ENCODE peak calls at places on chromosomes 3 and 15, in eight cellular contexts. One of them, this sample, is unnamed.

GRCh38 chr3:30035935-30036567 is 570.4 kb upstream of the TGFBR2 start:
- DNase-seq in keratinocyte: no peak
- DNase-seq in DND-41: no peak
- DNase-seq in neural progenitor cell: no peak
- DNase-seq in IMR-90: no peak
- DNase-seq in mammary epithelial cell: no peak
- DNase-seq in K562: no peak
- DNase-seq in H9: no peak
- DNase-seq in this sample: peak

GRCh38 chr3:37218206-37218605 is 43.8 kb upstream of the LRRFIP2 start:
- DNase-seq in neural progenitor cell: no peak
- DNase-seq in keratinocyte: no peak
- DNase-seq in IMR-90: no peak
- DNase-seq in H9: no peak
- DNase-seq in K562: no peak
- DNase-seq in mammary epithelial cell: no peak
- DNase-seq in DND-41: no peak
- DNase-seq in this sample: no peak

GRCh38 chr3:105905328-105905727 is 36.5 kb upstream of the CBLB start:
- DNase-seq in IMR-90: no peak
- DNase-seq in mammary epithelial cell: no peak
- DNase-seq in DND-41: no peak
- DNase-seq in K562: no peak
- DNase-seq in keratinocyte: no peak
- DNase-seq in neural progenitor cell: no peak
- DNase-seq in H9: no peak
- DNase-seq in this sample: peak

GRCh38 chr3:40971191-40972168 is 227.8 kb upstream of the CTNNB1 start:
- DNase-seq in neural progenitor cell: no peak
- DNase-seq in keratinocyte: no peak
- DNase-seq in mammary epithelial cell: peak
- DNase-seq in IMR-90: peak
- DNase-seq in K562: no peak
- DNase-seq in H9: no peak
- DNase-seq in DND-41: no peak
- DNase-seq in this sample: peak

GRCh38 chr3:4982773-4983738 is 3.8 kb downstream of the BHLHE40 start:
- DNase-seq in DND-41: no peak
- DNase-seq in IMR-90: peak
- DNase-seq in K562: no peak
- DNase-seq in mammary epithelial cell: peak
- DNase-seq in keratinocyte: no peak
- DNase-seq in H9: no peak
- DNase-seq in neural progenitor cell: no peak
- DNase-seq in this sample: no peak

GRCh38 chr3:71402872-71403271 is 180.7 kb downstream of the FOXP1 start:
- DNase-seq in K562: no peak
- DNase-seq in keratinocyte: no peak
- DNase-seq in mammary epithelial cell: no peak
- DNase-seq in H9: no peak
- DNase-seq in IMR-90: no peak
- DNase-seq in DND-41: no peak
- DNase-seq in neural progenitor cell: no peak
- DNase-seq in this sample: no peak

GRCh38 chr3:24550588-24550987 is 55.9 kb upstream of the THRB start:
- DNase-seq in DND-41: no peak
- DNase-seq in keratinocyte: no peak
- DNase-seq in K562: no peak
- DNase-seq in H9: no peak
- DNase-seq in mammary epithelial cell: peak
- DNase-seq in neural progenitor cell: no peak
- DNase-seq in IMR-90: no peak
- DNase-seq in this sample: peak

GRCh38 chr3:108093021-108093420 is 2.2 kb upstream of the CD47 start:
- DNase-seq in K562: no peak
- DNase-seq in mammary epithelial cell: no peak
- DNase-seq in keratinocyte: no peak
- DNase-seq in H9: no peak
- DNase-seq in DND-41: no peak
- DNase-seq in neural progenitor cell: no peak
- DNase-seq in IMR-90: no peak
- DNase-seq in this sample: no peak

GRCh38 chr15:77024273-77025065 is 29.5 kb downstream of the PSTPIP1 start:
- DNase-seq in mammary epithelial cell: peak
- DNase-seq in H9: peak
- DNase-seq in IMR-90: peak
- DNase-seq in neural progenitor cell: peak
- DNase-seq in DND-41: peak
- DNase-seq in K562: peak
- DNase-seq in keratinocyte: no peak
- DNase-seq in this sample: peak

GRCh38 chr3:186320862-186321568 is 41.0 kb downstream of the DGKG start:
- DNase-seq in IMR-90: peak
- DNase-seq in mammary epithelial cell: peak
- DNase-seq in keratinocyte: peak
- DNase-seq in K562: no peak
- DNase-seq in H9: no peak
- DNase-seq in DND-41: no peak
- DNase-seq in neural progenitor cell: no peak
- DNase-seq in this sample: peak

GRCh38 chr3:181859518-181859917 is 147.8 kb downstream of the SOX2 start:
- DNase-seq in IMR-90: no peak
- DNase-seq in mammary epithelial cell: no peak
- DNase-seq in DND-41: no peak
- DNase-seq in H9: peak
- DNase-seq in keratinocyte: no peak
- DNase-seq in neural progenitor cell: no peak
- DNase-seq in K562: no peak
- DNase-seq in this sample: no peak

GRCh38 chr3:98787181-98787580 is 24.0 kb downstream of the ST3GAL6 start:
- DNase-seq in mammary epithelial cell: no peak
- DNase-seq in IMR-90: no peak
- DNase-seq in H9: no peak
- DNase-seq in K562: no peak
- DNase-seq in DND-41: no peak
- DNase-seq in neural progenitor cell: no peak
- DNase-seq in keratinocyte: no peak
- DNase-seq in this sample: no peak

GRCh38 chr3:172516318-172517214 is 6.7 kb downstream of the TNFSF10 start:
- DNase-seq in H9: no peak
- DNase-seq in K562: no peak
- DNase-seq in neural progenitor cell: no peak
- DNase-seq in IMR-90: peak
- DNase-seq in DND-41: peak
- DNase-seq in keratinocyte: peak
- DNase-seq in mammary epithelial cell: peak
- DNase-seq in this sample: peak

GRCh38 chr3:24829632-24830229 is 335.1 kb upstream of the THRB start:
- DNase-seq in DND-41: no peak
- DNase-seq in mammary epithelial cell: no peak
- DNase-seq in neural progenitor cell: peak
- DNase-seq in K562: no peak
- DNase-seq in H9: peak
- DNase-seq in IMR-90: no peak
- DNase-seq in keratinocyte: no peak
- DNase-seq in this sample: peak

DNA sequence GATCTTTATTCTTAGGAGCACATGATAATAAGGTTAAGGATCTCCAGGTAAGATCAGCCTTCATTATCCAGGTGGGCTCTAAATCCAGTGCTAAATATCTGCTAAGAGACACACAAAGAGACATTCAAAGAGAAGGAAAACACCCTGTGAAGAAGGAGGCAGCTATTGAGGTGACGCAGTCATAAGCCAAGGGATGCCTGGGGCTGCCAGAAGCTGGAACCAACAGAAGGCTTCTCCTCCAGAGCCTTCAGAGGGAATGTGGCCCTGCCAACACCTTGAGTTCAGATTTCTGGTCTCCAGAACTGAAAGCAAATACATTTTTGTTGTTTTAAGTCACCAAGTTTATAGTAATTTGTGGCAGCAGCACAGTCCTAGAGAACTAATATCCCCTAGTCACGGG is 152.1 kb upstream of the HES1 start:
- DNase-seq in mammary epithelial cell: no peak
- DNase-seq in DND-41: no peak
- DNase-seq in neural progenitor cell: no peak
- DNase-seq in H9: no peak
- DNase-seq in IMR-90: no peak
- DNase-seq in keratinocyte: no peak
- DNase-seq in K562: no peak
- DNase-seq in this sample: no peak
- H2AFZ ChIP-seq in mammary epithelial cell: no peak
- H2AFZ ChIP-seq in DND-41: no peak
- H2AFZ ChIP-seq in neural progenitor cell: no peak
- H2AFZ ChIP-seq in H9: no peak
- H2AFZ ChIP-seq in IMR-90: no peak
- H2AFZ ChIP-seq in keratinocyte: no peak
- H2AFZ ChIP-seq in K562: no peak
- H2AFZ ChIP-seq in this sample: no peak

GRCh38 chr3:179840985-179841384 is 188.1 kb downstream of the USP13 start:
- DNase-seq in DND-41: no peak
- DNase-seq in mammary epithelial cell: peak
- DNase-seq in neural progenitor cell: no peak
- DNase-seq in IMR-90: peak
- DNase-seq in H9: no peak
- DNase-seq in K562: no peak
- DNase-seq in keratinocyte: peak
- DNase-seq in this sample: peak
- TF ChIP-seq CTCF in DND-41: no peak
- TF ChIP-seq CTCF in mammary epithelial cell: no peak
- TF ChIP-seq CTCF in neural progenitor cell: no peak
- TF ChIP-seq CTCF in IMR-90: no peak
- TF ChIP-seq CTCF in H9: no peak
- TF ChIP-seq CTCF in K562: no peak
- TF ChIP-seq CTCF in keratinocyte: no peak
- TF ChIP-seq CTCF in this sample: no peak

GRCh38 chr3:134299888-134300206 is 49.2 kb upstream of the RYK start:
- DNase-seq in mammary epithelial cell: no peak
- DNase-seq in neural progenitor cell: no peak
- DNase-seq in DND-41: no peak
- DNase-seq in IMR-90: no peak
- DNase-seq in H9: no peak
- DNase-seq in keratinocyte: no peak
- DNase-seq in K562: no peak
- DNase-seq in this sample: no peak
- H3K9ac ChIP-seq in mammary epithelial cell: no peak
- H3K9ac ChIP-seq in neural progenitor cell: no peak
- H3K9ac ChIP-seq in DND-41: no peak
- H3K9ac ChIP-seq in IMR-90: no peak
- H3K9ac ChIP-seq in H9: no peak
- H3K9ac ChIP-seq in keratinocyte: no peak
- H3K9ac ChIP-seq in K562: no peak
- H3K9ac ChIP-seq in this sample: no peak

GRCh38 chr3:33579843-33580242 is 138.2 kb downstream of the CLASP2 start:
- DNase-seq in neural progenitor cell: no peak
- DNase-seq in mammary epithelial cell: no peak
- DNase-seq in keratinocyte: no peak
- DNase-seq in H9: no peak
- DNase-seq in IMR-90: no peak
- DNase-seq in K562: no peak
- DNase-seq in DND-41: no peak
- DNase-seq in this sample: no peak

GRCh38 chr3:33578325-33579180 is 138.3 kb upstream of the UBP1 start:
- DNase-seq in keratinocyte: peak
- DNase-seq in IMR-90: peak
- DNase-seq in neural progenitor cell: peak
- DNase-seq in H9: no peak
- DNase-seq in K562: no peak
- DNase-seq in mammary epithelial cell: peak
- DNase-seq in DND-41: no peak
- DNase-seq in this sample: peak

GRCh38 chr3:33577588-33577987 is 137.4 kb upstream of the UBP1 start:
- DNase-seq in mammary epithelial cell: no peak
- DNase-seq in DND-41: no peak
- DNase-seq in IMR-90: no peak
- DNase-seq in H9: peak
- DNase-seq in neural progenitor cell: peak
- DNase-seq in K562: no peak
- DNase-seq in keratinocyte: no peak
- DNase-seq in this sample: no peak

GRCh38 chr3:33577173-33577572 is 137.0 kb upstream of the UBP1 start:
- DNase-seq in mammary epithelial cell: peak
- DNase-seq in H9: no peak
- DNase-seq in IMR-90: no peak
- DNase-seq in DND-41: no peak
- DNase-seq in neural progenitor cell: no peak
- DNase-seq in K562: no peak
- DNase-seq in keratinocyte: no peak
- DNase-seq in this sample: no peak

DNA sequence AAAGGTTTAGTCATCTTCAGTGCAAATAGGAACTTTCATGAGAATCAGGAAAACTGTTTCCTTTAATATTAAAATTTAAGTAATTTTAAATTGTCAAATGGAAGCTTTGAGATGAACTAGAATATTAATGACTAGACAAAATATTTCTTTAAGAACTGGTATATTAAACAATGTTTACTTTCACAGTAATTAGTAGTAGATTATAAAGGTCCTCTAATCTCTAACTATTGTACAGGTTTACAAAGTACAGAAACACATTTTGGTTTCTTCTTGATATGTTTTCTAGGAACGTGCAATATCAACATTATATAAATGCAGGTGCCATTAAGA is 138.9 kb downstream of the CLASP2 start:
- DNase-seq in K562: no peak
- DNase-seq in mammary epithelial cell: no peak
- DNase-seq in neural progenitor cell: no peak
- DNase-seq in DND-41: no peak
- DNase-seq in keratinocyte: no peak
- DNase-seq in IMR-90: no peak
- DNase-seq in H9: no peak
- DNase-seq in this sample: no peak
- H2AFZ ChIP-seq in K562: no peak
- H2AFZ ChIP-seq in mammary epithelial cell: no peak
- H2AFZ ChIP-seq in neural progenitor cell: no peak
- H2AFZ ChIP-seq in DND-41: no peak
- H2AFZ ChIP-seq in keratinocyte: no peak
- H2AFZ ChIP-seq in IMR-90: no peak
- H2AFZ ChIP-seq in H9: no peak
- H2AFZ ChIP-seq in this sample: no peak

GRCh38 chr3:128620268-128620691 is 30.3 kb downstream of the RPN1 start:
- DNase-seq in H9: no peak
- DNase-seq in K562: no peak
- DNase-seq in mammary epithelial cell: no peak
- DNase-seq in neural progenitor cell: no peak
- DNase-seq in keratinocyte: no peak
- DNase-seq in DND-41: peak
- DNase-seq in IMR-90: no peak
- DNase-seq in this sample: peak
- TF ChIP-seq CTCF in H9: peak
- TF ChIP-seq CTCF in K562: no peak
- TF ChIP-seq CTCF in mammary epithelial cell: no peak
- TF ChIP-seq CTCF in neural progenitor cell: no peak
- TF ChIP-seq CTCF in keratinocyte: no peak
- TF ChIP-seq CTCF in DND-41: peak
- TF ChIP-seq CTCF in IMR-90: peak
- TF ChIP-seq CTCF in this sample: no peak

DNA sequence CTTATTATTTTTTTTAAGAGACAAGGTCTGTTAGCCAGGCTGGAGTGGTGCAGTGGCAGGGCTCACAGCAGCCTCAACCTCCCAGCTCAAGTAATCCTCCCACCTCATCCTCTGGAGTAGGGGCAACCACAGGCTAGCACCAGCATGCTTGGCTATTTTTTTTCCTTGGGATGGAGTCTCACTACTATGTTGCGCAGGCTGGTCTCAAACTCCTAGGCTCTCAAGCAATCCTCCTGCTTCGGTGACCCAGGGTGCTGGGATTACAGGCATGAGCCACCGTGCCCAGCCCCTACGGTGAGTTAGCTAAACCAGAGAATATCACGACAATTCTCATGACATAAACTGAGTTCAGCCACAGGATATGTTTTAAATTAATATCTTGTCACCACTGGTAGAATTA is 2.0 kb downstream of the DCUN1D1 start:
- DNase-seq in H9: no peak
- DNase-seq in mammary epithelial cell: no peak
- DNase-seq in keratinocyte: no peak
- DNase-seq in neural progenitor cell: peak
- DNase-seq in DND-41: no peak
- DNase-seq in IMR-90: no peak
- DNase-seq in K562: no peak
- DNase-seq in this sample: no peak
- H3K9ac ChIP-seq in H9: no peak
- H3K9ac ChIP-seq in mammary epithelial cell: no peak
- H3K9ac ChIP-seq in keratinocyte: no peak
- H3K9ac ChIP-seq in neural progenitor cell: no peak
- H3K9ac ChIP-seq in DND-41: peak
- H3K9ac ChIP-seq in IMR-90: no peak
- H3K9ac ChIP-seq in K562: peak
- H3K9ac ChIP-seq in this sample: no peak

This sample was measured in fibroblast of lung.